ENCODE peak calls at places on chromosomes 5 and 9, in six cellular contexts. C is Peyer's patch, P is BE2C, T is upper lobe of right lung, I is fibroblast of lung, Y is GM06990. D is an unnamed sample. For H3K36me3 and H3K27me3, the result is how much of the 10 kb centered on the place peaks cover.

GRCh38 chr5:43658499-43658898 is 55.5 kb downstream of the NNT start:
- DNase-seq in C (no peak), P (no peak), T (no peak), I (peak), Y (no peak), D (no peak)

GRCh38 chr5:148794729-148795590 is 31.5 kb upstream of the ADRB2 start:
- DNase-seq in C (no peak), P (no peak), T (no peak), I (peak), Y (no peak), D (no peak)

GRCh38 chr5:5141011-5141599 is 975 bp downstream of the ADAMTS16 start:
- DNase-seq in C (no peak), P (no peak), T (no peak), I (no peak), Y (no peak), D (no peak)

GRCh38 chr5:118806571-118806970 is 181.8 kb downstream of the DTWD2 start:
- DNase-seq in C (no peak), P (no peak), T (no peak), I (no peak), Y (no peak), D (no peak)

GRCh38 chr5:120457839-120458507 is 6.1 kb upstream of the PRR16 start:
- DNase-seq in C (peak), P (peak), T (peak), I (peak), Y (peak), D (peak)

GRCh38 chr5:149221731-149222342 is 49.8 kb upstream of the AFAP1L1 start:
- DNase-seq in C (no peak), P (no peak), T (no peak), I (peak), Y (no peak), D (no peak)

GRCh38 chr5:115661156-115661555 is 35.3 kb upstream of the TMED7 start:
- DNase-seq in C (no peak), P (no peak), T (no peak), I (no peak), Y (no peak), D (peak)

GRCh38 chr9:93169444-93169843 is 14.5 kb upstream of the WNK2 start:
- DNase-seq in C (no peak), P (no peak), T (no peak), I (no peak), Y (no peak), D (no peak)

GRCh38 chr5:322942-323879 is 1.7 kb downstream of the AHRR start:
- DNase-seq in C (no peak), P (no peak), T (peak), I (no peak), Y (no peak), D (no peak)

GRCh38 chr5:73218552-73219171 is 45.7 kb downstream of the TMEM174 start:
- DNase-seq in C (no peak), P (no peak), T (no peak), I (peak), Y (no peak), D (no peak)

GRCh38 chr9:70601000-70601929 is 186.8 kb upstream of the KLF9 start:
- DNase-seq in C (peak), P (peak), T (peak), I (peak), Y (no peak), D (peak)

GRCh38 chr9:76887951-76888350 is 18.0 kb downstream of the PRUNE2 start:
- DNase-seq in C (no peak), P (no peak), T (no peak), I (no peak), Y (no peak), D (no peak)

GRCh38 chr5:135205616-135206349 is 171.8 kb upstream of the PITX1 start:
- DNase-seq in C (no peak), P (no peak), T (no peak), I (peak), Y (no peak), D (no peak)

GRCh38 chr5:131749138-131749537 is 47.7 kb downstream of the FNIP1 start:
- DNase-seq in C (no peak), P (no peak), T (no peak), I (peak), Y (no peak), D (no peak)

GRCh38 chr9:129570450-129571297 is 50.2 kb downstream of the C9orf50 start:
- DNase-seq in C (peak), P (peak), T (no peak), I (peak), Y (no peak), D (peak)

GRCh38 chr5:157328277-157328912 is 62.5 kb downstream of the CYFIP2 start:
- DNase-seq in C (peak), P (peak), T (no peak), I (peak), Y (no peak), D (peak)

GRCh38 chr5:21654-22233 is 70.2 kb upstream of the PLEKHG4B start:
- DNase-seq in C (no peak), P (no peak), T (no peak), I (no peak), Y (no peak), D (peak)

GRCh38 chr5:31909073-31909472 is 265.0 kb downstream of the GOLPH3 start:
- DNase-seq in C (no peak), P (no peak), T (no peak), I (no peak), Y (no peak), D (no peak)

GRCh38 chr9:125126019-125126746 is 17.1 kb downstream of the SCAI start:
- DNase-seq in C (peak), P (peak), T (peak), I (peak), Y (peak), D (peak)

GRCh38 chr9:84711936-84712335 is 42.4 kb downstream of the NTRK2 start:
- DNase-seq in C (no peak), P (no peak), T (no peak), I (no peak), Y (no peak), D (peak)

GRCh38 chr9:110334183-110334582 is 3.5 kb downstream of the TXNDC8 start:
- DNase-seq in C (no peak), P (no peak), T (no peak), I (no peak), Y (peak), D (no peak)

GRCh38 chr9:114054191-114054690 is 23.9 kb downstream of the AMBP start:
- DNase-seq in C (no peak), P (no peak), T (peak), I (no peak), Y (no peak), D (no peak)

GRCh38 chr5:95773325-95774059 is 42.4 kb downstream of the RHOBTB3 start:
- DNase-seq in C (no peak), P (no peak), T (no peak), I (peak), Y (no peak), D (no peak)

GRCh38 chr5:157732130-157732783 is 1.0 kb downstream of the THG1L start:
- DNase-seq in C (no peak), P (no peak), T (no peak), I (no peak), Y (no peak), D (no peak)

GRCh38 chr5:126745259-126745992 is 31.5 kb upstream of the LMNB1 start:
- DNase-seq in C (no peak), P (no peak), T (no peak), I (no peak), Y (no peak), D (no peak)

GRCh38 chr5:169268019-169268418 is 32.9 kb downstream of the SLIT3 start:
- DNase-seq in C (no peak), P (no peak), T (no peak), I (no peak), Y (no peak), D (no peak)

GRCh38 chr5:41843456-41844112 is 26.6 kb downstream of the OXCT1 start:
- DNase-seq in C (peak), P (peak), T (no peak), I (peak), Y (no peak), D (peak)

GRCh38 chr5:135356522-135357318 is 42.3 kb downstream of the MACROH2A1 start:
- DNase-seq in C (peak), P (peak), T (no peak), I (peak), Y (no peak), D (peak)

GRCh38 chr9:80030801-80031200 is 459.0 kb downstream of the TLE4 start:
- DNase-seq in C (no peak), P (no peak), T (no peak), I (no peak), Y (no peak), D (no peak)

GRCh38 chr9:100087218-100087617 is 11.6 kb downstream of the ERP44 start:
- DNase-seq in C (peak), P (no peak), T (no peak), I (peak), Y (peak), D (no peak)

GRCh38 chr9:71681708-71682268 is 86.5 kb downstream of the CEMIP2 start:
- DNase-seq in C (no peak), P (no peak), T (no peak), I (peak), Y (no peak), D (no peak)

GRCh38 chr9:107523539-107523938 is 34.0 kb upstream of the KLF4 start:
- DNase-seq in C (no peak), P (no peak), T (no peak), I (no peak), Y (no peak), D (no peak)

GRCh38 chr5:88539642-88540476 is 271.2 kb upstream of the TMEM161B start:
- DNase-seq in C (no peak), P (no peak), T (no peak), I (no peak), Y (no peak), D (no peak)

GRCh38 chr5:171367424-171368370 is 20.0 kb upstream of the NPM1 start:
- DNase-seq in C (peak), P (no peak), T (peak), I (peak), Y (no peak), D (peak)

GRCh38 chr5:102755691-102756371 is 726 bp downstream of the PAM start:
- DNase-seq in C (peak), P (peak), T (peak), I (peak), Y (peak), D (peak)

GRCh38 chr5:15844871-15845270 is 334.7 kb downstream of the MARCHF11 start:
- DNase-seq in C (no peak), P (no peak), T (no peak), I (no peak), Y (no peak), D (no peak)

GRCh38 chr9:15834541-15834940 is 281.7 kb downstream of the CCDC171 start:
- DNase-seq in C (no peak), P (peak), T (no peak), I (peak), Y (no peak), D (peak)

GRCh38 chr9:15831384-15831783 is 278.5 kb downstream of the CCDC171 start:
- DNase-seq in C (no peak), P (no peak), T (no peak), I (peak), Y (no peak), D (no peak)

DNA sequence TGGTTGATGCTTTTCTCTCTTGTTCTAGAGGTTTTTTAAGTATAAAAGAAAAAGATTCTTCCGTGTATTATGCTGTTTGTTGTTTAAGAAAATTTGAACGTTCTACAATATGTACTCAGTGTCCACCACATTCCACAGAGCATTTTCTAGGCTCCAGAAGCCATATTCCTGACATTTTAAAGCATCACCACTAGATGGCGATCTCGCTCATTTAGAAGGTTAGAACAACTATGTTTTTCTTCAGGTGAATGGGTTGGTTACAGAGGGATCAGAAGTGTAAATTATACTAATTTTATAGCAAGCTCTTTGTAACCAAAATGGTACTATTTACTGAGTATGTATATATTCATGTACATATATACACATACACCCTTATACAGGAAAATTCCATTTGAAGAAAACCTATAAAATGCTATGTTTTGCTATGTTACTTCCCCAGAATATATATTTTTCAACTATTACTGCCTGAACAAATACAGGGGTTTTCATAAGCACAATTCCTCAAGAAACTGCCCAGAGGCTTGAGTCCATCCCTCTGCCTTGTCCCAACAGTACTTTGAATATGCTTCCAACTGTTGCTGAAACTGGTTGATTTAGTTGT is 284.3 kb downstream of the CCDC171 start:
- DNase-seq in C (peak), P (peak), T (no peak), I (peak), Y (no peak), D (no peak)
- TF ChIP-seq CTCF in C (peak), P (peak), T (peak), I (peak), Y (peak), D (peak)

DNA sequence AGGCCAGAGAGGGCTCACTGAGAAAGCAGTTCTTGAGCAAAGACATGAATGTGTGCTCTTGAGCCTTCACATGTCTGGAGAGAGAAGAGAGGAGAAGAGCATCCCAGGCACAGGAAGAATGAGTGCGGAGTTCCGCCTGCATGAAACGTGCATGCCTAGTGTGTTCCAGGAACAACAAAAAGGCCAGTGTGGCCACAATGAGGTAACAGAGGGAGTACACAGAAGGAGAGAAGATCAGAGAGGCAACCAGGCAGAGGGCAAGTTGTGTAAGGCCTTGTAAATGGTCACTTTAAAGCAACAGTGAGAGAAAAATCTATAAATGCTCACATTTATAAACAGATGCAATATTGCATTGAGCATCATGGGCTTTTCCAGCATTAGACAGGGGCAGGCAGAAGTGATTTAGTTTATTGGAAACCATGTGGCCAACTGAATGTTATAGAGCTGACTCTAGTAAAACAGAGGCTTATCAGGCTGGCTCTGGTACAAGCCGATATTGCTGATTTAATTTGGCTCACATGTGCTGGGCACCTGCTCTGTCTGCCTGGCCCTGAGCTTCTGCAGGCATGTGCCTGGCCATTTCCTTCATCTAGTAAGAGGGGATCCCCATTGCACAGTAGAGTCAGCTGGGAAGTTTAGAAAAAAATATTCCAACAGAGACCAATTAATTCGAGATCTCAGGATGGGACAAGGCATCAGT is 185.3 kb downstream of the SAXO1 start:
- DNase-seq in C (no peak), P (peak), T (no peak), I (no peak), Y (no peak), D (no peak)
- H3K36me3 ChIP-seq in C (under half), P (under half), T (under half), I (under half), Y (under half), D (under half)

DNA sequence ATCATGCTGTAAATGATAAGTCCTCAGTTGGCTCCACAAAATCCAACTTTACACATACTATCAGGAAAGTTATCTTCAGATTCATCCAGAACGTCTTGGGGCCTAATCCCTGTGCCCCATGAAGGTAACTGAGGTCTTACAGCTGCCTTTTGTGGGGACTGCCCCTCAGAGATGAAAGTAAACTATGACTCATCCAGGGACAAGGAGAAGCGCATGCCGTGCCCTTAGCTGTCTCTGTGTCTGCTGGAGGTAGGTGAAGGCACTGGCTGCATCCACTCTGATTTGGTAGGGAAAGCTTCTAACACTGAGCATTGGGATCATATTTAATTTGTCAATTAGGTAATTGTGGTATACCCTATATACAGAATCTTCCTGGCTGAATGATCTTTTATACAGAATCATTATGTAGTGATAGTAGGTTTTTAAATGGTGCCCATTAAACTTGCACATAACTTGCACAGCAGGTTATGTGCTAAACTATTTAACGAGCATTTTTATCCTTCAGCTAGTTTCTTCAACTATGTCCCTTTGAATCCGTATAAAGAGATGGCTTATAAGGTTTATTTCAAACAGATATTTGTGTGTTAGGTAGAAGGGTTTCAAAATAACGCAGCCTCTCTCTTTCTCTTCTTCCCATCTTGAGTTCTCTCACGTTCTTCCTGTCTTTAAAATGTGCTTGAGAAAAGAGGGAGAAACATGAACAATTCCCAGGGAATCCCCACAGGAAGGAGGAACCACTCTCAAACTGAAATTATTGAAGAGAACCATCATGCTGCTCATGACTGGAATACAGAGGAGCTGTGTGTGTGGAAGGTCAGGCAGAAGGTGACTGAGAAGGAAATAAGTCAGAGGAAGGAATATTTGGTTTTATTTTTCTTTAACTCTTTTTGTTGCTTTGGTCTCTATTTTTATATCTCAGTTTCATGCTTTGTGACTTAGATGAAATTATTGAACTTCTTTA is 250.9 kb downstream of the CD180 start:
- DNase-seq in C (no peak), P (no peak), T (no peak), I (no peak), Y (no peak), D (no peak)
- H3K27me3 ChIP-seq in C (under half), P (under half), T (under half), I (under half), Y (under half), D (under half)

DNA sequence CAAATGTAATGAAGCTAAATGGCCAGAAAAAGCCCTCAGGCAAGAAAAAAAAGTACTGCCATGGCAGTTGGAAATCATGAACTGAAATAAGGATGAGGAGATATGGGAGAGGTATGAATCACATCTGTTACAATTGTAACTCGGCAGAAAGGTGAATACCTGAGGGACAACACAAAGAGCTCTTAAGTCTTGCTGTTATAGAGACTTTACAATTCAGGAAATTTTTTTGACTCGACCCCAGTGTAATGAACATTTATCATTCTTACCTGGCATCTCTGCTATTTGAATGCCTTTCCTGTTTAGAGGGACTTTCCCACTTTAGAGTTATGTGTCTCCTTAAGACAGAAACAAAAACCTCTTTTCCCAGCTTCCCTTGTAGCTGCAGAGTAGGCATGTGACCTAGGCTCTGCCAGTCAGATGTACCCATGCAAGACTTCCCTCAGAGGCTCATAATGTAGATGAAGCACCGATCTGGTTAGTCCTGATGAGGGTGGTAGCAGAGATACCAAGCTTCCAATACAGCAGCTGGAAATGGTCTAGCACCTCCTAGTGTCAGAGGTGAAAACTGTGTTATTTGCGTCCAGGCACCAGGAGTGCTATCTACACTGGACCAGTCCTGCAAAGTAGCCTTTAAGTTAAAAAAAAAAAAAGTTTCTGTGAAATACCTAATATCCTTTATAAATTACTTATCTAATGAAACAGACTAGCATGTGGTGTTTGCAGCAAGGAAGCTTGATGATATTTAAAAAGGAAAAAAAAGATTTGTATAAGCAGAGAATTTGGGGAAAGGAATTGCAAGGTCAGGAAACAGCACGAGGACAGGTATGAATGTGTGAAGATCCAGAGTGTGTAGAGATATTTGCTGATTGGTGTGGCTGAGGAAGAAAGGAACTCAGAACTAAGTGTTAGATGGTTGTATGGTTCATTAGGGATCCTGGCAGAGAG is 146.9 kb upstream of the SLC1A3 start:
- DNase-seq in C (no peak), P (no peak), T (no peak), I (no peak), Y (no peak), D (no peak)
- TF ChIP-seq CTCF in C (no peak), P (peak), T (peak), I (peak), Y (peak), D (no peak)

GRCh38 chr9:134138292-134138691 is 2.4 kb downstream of the WDR5 start:
- DNase-seq in C (peak), P (no peak), T (no peak), I (no peak), Y (no peak), D (no peak)
- H3K36me3 ChIP-seq in C (under half), P (under half), T (under half), I (under half), Y (under half), D (under half)

GRCh38 chr9:97858393-97858713 is 5.3 kb downstream of the FOXE1 start:
- DNase-seq in C (peak), P (no peak), T (no peak), I (no peak), Y (no peak), D (peak)
- H3K27me3 ChIP-seq in C (under half), P (half or more), T (half or more), I (half or more), Y (under half), D (under half)

DNA sequence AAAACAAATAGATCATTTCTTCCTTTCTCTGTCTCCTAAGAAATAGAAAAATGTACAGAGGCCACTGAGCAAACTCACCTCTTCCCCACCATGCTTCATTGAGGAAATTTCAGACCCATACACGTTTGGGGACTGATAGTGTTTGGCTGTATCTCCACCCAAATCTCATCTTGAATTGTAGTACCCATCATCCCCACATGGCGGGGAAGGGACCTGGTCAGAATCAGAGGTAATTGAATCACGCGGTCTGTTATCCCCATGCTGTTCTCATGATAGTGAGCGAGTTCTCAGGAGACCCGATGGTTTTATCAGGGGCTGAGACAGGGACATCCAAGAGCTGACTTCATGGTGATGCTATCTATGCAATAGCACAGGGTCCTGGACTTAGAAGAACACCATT is 1655.8 kb downstream of the MAT2B start:
- DNase-seq in C (no peak), P (peak), T (no peak), I (no peak), Y (no peak), D (no peak)
- TF ChIP-seq CTCF in C (no peak), P (peak), T (peak), I (peak), Y (no peak), D (no peak)